ENCODE peak calls at places on chromosomes 1 and 21, in six cellular contexts. F is H1, L is GM23338, O is stomach, D is SK-N-SH, H is HepG2. V is an unnamed sample.

GRCh38 chr1:24964811-24965570 is 34.9 kb upstream of the RUNX3 start:
- DNase-seq in F (no peak), L (no peak), O (peak; percentile 62), D (no peak), H (no peak), V (no peak)

GRCh38 chr1:93878501-93878888 is 511 bp downstream of the DNTTIP2 start:
- DNase-seq in F (no peak), L (peak; percentile 36), O (peak; percentile 67), D (peak; percentile 24), H (peak; percentile 9), V (peak; percentile 44)

GRCh38 chr1:52955129-52955970 is 28.3 kb downstream of the SCP2 start:
- DNase-seq in F (no peak), L (no peak), O (no peak), D (peak; percentile 56), H (peak; percentile 18), V (peak; percentile 69)

GRCh38 chr21:44442266-44443125 is 12.8 kb upstream of the LRRC3 start:
- DNase-seq in F (no peak), L (no peak), O (no peak), D (no peak), H (no peak), V (no peak)

GRCh38 chr1:154413177-154413576 is 8.0 kb downstream of the IL6R start:
- DNase-seq in F (no peak), L (no peak), O (no peak), D (no peak), H (no peak), V (no peak)

GRCh38 chr1:78132174-78132972 is 86.6 kb downstream of the GIPC2 start:
- DNase-seq in F (no peak), L (no peak), O (no peak), D (no peak), H (no peak), V (no peak)

GRCh38 chr1:220339581-220339980 is 67.3 kb upstream of the RAB3GAP2 start:
- DNase-seq in F (no peak), L (peak; percentile 24), O (no peak), D (no peak), H (no peak), V (no peak)

GRCh38 chr1:235923466-235924008 is 56.8 kb upstream of the LYST start:
- DNase-seq in F (no peak), L (no peak), O (no peak), D (no peak), H (no peak), V (no peak)

GRCh38 chr21:45032332-45032731 is 42.0 kb upstream of the ADARB1 start:
- DNase-seq in F (no peak), L (no peak), O (no peak), D (no peak), H (no peak), V (no peak)

GRCh38 chr21:14270631-14271030 is 54.7 kb downstream of the RBM11 start:
- DNase-seq in F (no peak), L (no peak), O (no peak), D (no peak), H (no peak), V (no peak)

DNA sequence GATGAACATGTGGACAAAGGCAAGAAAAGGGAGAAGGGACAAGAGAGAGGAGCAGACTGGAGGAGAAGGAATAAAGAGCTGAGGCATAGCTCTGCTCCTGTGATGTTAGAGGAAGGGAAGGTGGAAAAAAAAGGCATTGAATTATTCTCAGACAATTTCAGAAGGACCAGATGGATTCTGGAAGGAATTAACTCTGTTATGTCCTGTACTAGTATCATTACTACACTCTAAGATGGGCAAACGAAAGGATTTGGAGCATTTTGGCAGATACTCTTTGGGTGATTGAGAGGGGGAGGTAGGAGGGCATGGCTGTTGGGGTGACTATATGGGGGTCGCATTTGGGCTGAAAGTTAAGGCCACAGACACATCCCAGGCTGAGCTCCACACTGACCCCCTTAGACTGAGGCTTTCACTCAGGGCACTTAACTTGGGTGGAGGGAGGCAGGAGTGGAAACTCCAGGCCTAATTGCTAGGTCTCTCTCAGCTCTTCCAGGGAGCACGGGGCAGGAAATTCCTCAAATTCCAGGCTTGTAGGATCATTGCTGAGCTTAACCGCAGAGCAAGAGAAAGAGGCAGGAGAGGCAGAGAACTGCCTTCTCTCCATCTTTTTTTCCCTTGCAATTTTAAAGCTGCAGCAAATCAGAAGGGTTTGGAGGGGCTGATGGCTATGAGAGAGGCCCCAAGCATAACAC is 25.9 kb downstream of the KIRREL1 start:
- DNase-seq in F (peak; percentile 57), L (peak; percentile 94), O (no peak), D (no peak), H (peak; percentile 42), V (peak; percentile 87)
- TF ChIP-seq POLR2AphosphoS5 in F (no peak), L (peak; percentile 20), O (peak; percentile 64), D (peak; percentile 48), H (no peak), V (peak; percentile 87)

DNA sequence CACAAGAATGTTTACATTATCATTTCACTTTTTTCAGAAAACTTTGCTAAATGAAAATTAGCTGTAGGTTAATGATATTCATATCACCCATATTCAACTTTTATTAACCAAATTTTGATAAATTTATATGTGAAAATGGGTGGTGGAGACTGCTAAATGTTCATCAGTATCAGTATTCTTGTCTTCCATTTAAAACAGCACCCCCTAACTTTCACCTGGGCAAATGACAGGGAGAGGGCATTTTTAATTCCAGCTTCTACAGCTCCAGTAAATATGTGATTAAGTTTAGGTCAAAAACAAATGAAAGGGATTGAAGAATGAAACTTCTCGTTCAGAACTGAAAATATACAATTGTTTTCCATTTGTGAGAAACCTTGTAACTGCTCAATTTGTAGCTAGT is 722.2 kb downstream of the KCNT2 start:
- DNase-seq in F (no peak), L (peak; percentile 56), O (no peak), D (no peak), H (no peak), V (no peak)
- TF ChIP-seq CTCF in F (peak; percentile 26), L (peak; percentile 85), O (no peak), D (peak; percentile 32), H (no peak), V (no peak)

GRCh38 chr1:164382384-164382783 is 176.6 kb upstream of the PBX1 start:
- DNase-seq in F (no peak), L (no peak), O (no peak), D (no peak), H (no peak), V (no peak)
- H3K4me1 ChIP-seq in F (no peaks in the 10 kb centered on the region), L (no peaks in the 10 kb centered on the region), O (no peaks in the 10 kb centered on the region), D (no peaks in the 10 kb centered on the region), H (no peaks in the 10 kb centered on the region), V (no peaks in the 10 kb centered on the region)

GRCh38 chr1:178961868-178962267 is 63.8 kb upstream of the FAM20B start:
- DNase-seq in F (no peak), L (no peak), O (no peak), D (no peak), H (no peak), V (no peak)

GRCh38 chr1:178964469-178965330 is 61.0 kb upstream of the FAM20B start:
- DNase-seq in F (no peak), L (no peak), O (no peak), D (no peak), H (no peak), V (no peak)

GRCh38 chr1:178961331-178961730 is 64.4 kb upstream of the FAM20B start:
- DNase-seq in F (no peak), L (no peak), O (no peak), D (no peak), H (no peak), V (no peak)

GRCh38 chr1:178960781-178961180 is 64.9 kb upstream of the FAM20B start:
- DNase-seq in F (no peak), L (no peak), O (no peak), D (no peak), H (no peak), V (no peak)

DNA sequence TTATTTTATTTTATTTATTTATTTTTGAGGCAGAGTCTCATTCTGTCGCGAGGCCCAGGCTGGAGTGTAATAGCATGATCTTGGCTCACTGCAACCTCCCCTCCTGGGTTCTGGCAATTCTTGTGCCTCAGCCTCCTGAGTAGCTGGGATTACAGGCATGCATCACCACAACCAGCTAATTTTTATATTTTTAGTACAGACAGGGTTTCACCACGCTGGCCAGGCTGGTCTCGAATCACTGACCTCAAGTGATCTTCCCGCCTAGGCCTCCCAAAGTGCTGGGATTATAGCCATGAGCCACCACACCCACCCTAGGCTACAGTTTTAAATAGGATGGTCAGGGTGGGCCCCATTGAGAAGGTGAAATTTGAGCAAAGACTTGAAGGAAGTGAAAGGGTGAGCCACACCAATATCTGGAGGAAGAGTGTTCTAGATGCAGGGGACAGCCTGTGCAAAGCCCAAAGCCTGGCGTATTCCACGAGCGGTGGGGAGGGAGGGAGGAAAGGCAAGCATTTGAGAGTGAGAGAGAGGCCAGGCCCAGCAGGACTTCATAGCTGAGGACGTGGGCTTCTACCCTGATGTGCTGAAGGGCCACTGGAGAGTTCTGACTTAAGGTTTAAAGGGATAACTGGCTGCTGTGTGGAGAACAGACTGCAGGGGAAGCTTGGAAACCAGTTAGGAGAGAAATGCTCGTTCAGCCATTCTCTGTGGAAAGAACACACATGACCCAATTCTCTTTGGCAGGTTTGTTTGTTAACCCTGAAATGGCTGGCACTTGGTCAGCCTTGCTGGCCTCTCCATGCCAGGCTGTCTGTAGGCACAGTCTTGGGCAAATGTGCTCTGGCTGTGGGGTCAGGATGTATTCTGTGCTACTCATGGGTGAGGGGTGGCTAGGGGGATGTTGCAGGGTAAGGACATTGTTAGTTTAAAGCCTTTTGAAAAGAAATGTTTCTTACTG is 62.6 kb upstream of the FAM20B start:
- DNase-seq in F (no peak), L (no peak), O (no peak), D (no peak), H (no peak), V (no peak)
- TF ChIP-seq POLR2AphosphoS5 in F (no peak), L (no peak), O (no peak), D (no peak), H (no peak), V (no peak)

GRCh38 chr1:45687753-45688737 is at the start of gene TMEM69:
- DNase-seq in F (no peak), L (peak; percentile 94), O (peak; percentile 70), D (peak; percentile 79), H (peak; percentile 90), V (peak; percentile 90)
- TF ChIP-seq CTCF in F (no peak), L (peak; percentile 20), O (no peak), D (peak; percentile 39), H (peak; percentile 5), V (no peak)

DNA sequence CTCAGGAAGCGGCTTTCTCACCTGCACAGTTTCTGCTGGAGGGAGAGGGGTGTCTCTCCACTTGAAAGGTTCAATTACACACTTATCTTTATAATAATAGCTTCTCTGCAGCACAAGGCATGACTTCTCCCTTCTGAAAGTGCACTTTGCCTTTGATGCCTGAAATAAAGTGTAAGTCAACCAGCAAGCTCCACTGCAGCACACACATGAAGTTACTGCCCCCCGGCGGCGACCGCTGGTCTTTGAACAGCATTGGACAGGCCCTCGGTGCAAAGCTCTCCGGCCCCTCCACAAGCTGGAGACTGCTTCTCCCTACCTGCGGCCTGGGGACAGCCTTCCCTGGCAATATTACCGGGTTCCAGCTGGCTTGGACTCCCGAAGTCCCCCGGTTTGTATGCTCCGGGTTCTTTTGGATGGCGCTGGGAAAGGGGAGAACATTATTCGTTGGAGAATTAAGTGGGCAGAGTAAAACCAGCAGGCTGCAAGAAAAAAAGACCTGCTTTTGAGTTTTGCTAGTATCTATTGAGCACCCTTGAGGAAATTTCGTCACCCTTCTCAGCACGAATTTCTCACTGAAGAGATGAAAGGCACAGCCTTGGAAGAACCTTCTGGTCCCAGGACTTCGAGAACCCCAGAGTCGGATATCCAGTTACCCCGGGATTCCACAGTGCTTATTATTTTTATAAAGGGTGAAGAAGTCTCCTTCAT is 11.8 kb downstream of the RCAN1 start:
- DNase-seq in F (peak; percentile 66), L (peak; percentile 86), O (peak; percentile 89), D (peak; percentile 73), H (peak; percentile 59), V (peak; percentile 74)
- H3K4me1 ChIP-seq in F (no peaks in the 10 kb centered on the region), L (peaks cover 12% of the 10 kb centered on the region), O (no peaks in the 10 kb centered on the region), D (peaks cover 5% of the 10 kb centered on the region), H (peaks cover 5% of the 10 kb centered on the region), V (no peaks in the 10 kb centered on the region)

GRCh38 chr1:48643193-48643592 is 133.5 kb downstream of the BEND5 start:
- DNase-seq in F (no peak), L (no peak), O (no peak), D (no peak), H (no peak), V (no peak)
- TF ChIP-seq POLR2AphosphoS5 in F (no peak), L (no peak), O (no peak), D (no peak), H (no peak), V (no peak)

V was measured in endothelial cell of umbilical vein.